ENCODE peak calls at places on chromosomes 11 and 22, in four cellular contexts. G is HepG2, T is H1, H is K562. E is an unnamed sample.

GRCh38 chr11:6127881-6128280 is 20.4 kb downstream of the OR56B4 start:
- DNase-seq in G (no peak), T (no peak), H (no peak), E (peak; percentile 61)

GRCh38 chr22:48901324-48901723 is 926.3 kb downstream of the BRD1 start:
- DNase-seq in G (no peak), T (no peak), H (no peak), E (no peak)

GRCh38 chr22:36927671-36928070 is 14.2 kb downstream of the CSF2RB start:
- DNase-seq in G (no peak), T (no peak), H (no peak), E (no peak)

GRCh38 chr22:20010307-20011122 is 6.1 kb downstream of the ARVCF start:
- DNase-seq in G (peak; percentile 79), T (no peak), H (peak; percentile 71), E (no peak)

GRCh38 chr11:57649826-57650738 is at the start of gene YPEL4:
- DNase-seq in G (no peak), T (no peak), H (peak; percentile 83), E (peak; percentile 67)

GRCh38 chr11:93485983-93486382 is 57.2 kb downstream of the SMCO4 start:
- DNase-seq in G (no peak), T (no peak), H (no peak), E (no peak)

GRCh38 chr22:35580351-35581022 is 36.6 kb downstream of the MB start:
- DNase-seq in G (no peak), T (no peak), H (no peak), E (no peak)

GRCh38 chr11:113840932-113841664 is 34.3 kb downstream of the USP28 start:
- DNase-seq in G (no peak), T (no peak), H (no peak), E (no peak)

GRCh38 chr11:122440783-122441701 is 214.5 kb upstream of the UBASH3B start:
- DNase-seq in G (no peak), T (no peak), H (no peak), E (peak; percentile 15)

GRCh38 chr22:43232445-43232844 is 45.5 kb upstream of the TTLL12 start:
- DNase-seq in G (no peak), T (no peak), H (no peak), E (no peak)

GRCh38 chr22:38267086-38267485 is 5.7 kb downstream of the TMEM184B start:
- DNase-seq in G (no peak), T (no peak), H (peak; percentile 60), E (peak; percentile 52)

GRCh38 chr22:17057959-17058814 is 26.6 kb upstream of the IL17RA start:
- DNase-seq in G (peak; percentile 57), T (peak; percentile 36), H (peak; percentile 75), E (peak; percentile 75)

GRCh38 chr22:27982630-27983180 is 63.6 kb upstream of the PITPNB start:
- DNase-seq in G (no peak), T (no peak), H (no peak), E (no peak)

GRCh38 chr11:1222491-1223345 is at the start of gene MUC5B:
- DNase-seq in G (no peak), T (no peak), H (no peak), E (no peak)

GRCh38 chr11:75499423-75500305 is 26.1 kb downstream of the GDPD5 start:
- DNase-seq in G (no peak), T (no peak), H (peak; percentile 26), E (no peak)

GRCh38 chr11:96257972-96258951 is 84.7 kb downstream of the MAML2 start:
- DNase-seq in G (no peak), T (no peak), H (no peak), E (no peak)

GRCh38 chr11:9574806-9575530 is 1.5 kb downstream of the WEE1 start:
- DNase-seq in G (peak; percentile 82), T (no peak), H (peak; percentile 73), E (peak; percentile 87)

GRCh38 chr11:23555085-23555484 is 694.8 kb upstream of the CCDC179 start:
- DNase-seq in G (no peak), T (no peak), H (no peak), E (peak; percentile 57)

GRCh38 chr11:119416606-119417580 is 6.1 kb downstream of the THY1 start:
- DNase-seq in G (no peak), T (no peak), H (no peak), E (no peak)

GRCh38 chr11:119418759-119419158 is 4.2 kb downstream of the THY1 start:
- DNase-seq in G (no peak), T (no peak), H (no peak), E (no peak)

GRCh38 chr11:119415966-119416365 is 7.0 kb downstream of the THY1 start:
- DNase-seq in G (no peak), T (no peak), H (no peak), E (no peak)

GRCh38 chr11:119419246-119419645 is 3.7 kb downstream of the THY1 start:
- DNase-seq in G (no peak), T (no peak), H (no peak), E (no peak)

DNA sequence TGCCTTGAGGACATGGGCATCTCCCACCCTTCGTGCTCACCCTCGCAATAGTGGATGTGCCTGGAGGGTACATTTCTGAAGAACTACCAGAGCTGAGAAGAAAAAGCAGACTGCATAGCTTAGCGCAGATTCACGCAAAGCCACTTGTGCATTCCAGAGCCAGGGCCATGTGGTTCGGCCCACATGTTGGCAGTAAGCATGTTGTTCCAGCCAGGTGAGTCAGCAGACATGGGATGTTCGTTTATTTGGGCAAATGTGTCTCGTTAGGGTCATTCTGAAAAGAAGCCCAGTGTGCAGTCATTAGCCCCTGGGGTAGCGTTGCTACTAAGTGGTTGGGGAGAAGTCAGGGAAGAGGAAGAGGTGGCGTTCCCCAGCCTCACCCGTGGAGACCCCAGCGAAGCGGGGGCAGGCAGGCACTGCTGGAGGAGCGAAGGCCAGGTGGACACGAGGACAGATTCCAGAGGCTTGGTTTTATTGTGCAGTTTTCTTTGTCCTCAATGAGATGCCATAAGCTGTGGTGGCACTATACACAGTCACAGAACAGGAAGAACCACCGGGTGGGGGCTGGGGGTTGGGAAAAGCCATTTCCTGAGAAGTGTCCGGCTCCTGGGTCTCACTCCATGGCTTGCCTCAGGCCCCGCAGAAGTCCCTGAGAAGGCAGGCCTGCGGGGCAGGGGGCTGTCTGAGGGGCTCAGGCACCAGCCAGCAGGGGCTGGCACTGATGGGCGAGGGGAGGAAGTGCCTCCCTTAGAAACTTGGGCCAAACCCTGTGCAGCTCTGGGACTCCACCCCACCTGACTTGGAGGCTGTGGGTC is 5.0 kb downstream of the THY1 start:
- DNase-seq in G (no peak), T (no peak), H (no peak), E (no peak)
- TF ChIP-seq JUN in G (no peak), T (no peak), H (no peak), E (no peak)

GRCh38 chr11:36389811-36390210 is 93.7 kb downstream of the PRR5L start:
- DNase-seq in G (no peak), T (no peak), H (no peak), E (no peak)
- TF ChIP-seq EZH2 in G (no peak), T (no peak), H (no peak), E (no peak)

DNA sequence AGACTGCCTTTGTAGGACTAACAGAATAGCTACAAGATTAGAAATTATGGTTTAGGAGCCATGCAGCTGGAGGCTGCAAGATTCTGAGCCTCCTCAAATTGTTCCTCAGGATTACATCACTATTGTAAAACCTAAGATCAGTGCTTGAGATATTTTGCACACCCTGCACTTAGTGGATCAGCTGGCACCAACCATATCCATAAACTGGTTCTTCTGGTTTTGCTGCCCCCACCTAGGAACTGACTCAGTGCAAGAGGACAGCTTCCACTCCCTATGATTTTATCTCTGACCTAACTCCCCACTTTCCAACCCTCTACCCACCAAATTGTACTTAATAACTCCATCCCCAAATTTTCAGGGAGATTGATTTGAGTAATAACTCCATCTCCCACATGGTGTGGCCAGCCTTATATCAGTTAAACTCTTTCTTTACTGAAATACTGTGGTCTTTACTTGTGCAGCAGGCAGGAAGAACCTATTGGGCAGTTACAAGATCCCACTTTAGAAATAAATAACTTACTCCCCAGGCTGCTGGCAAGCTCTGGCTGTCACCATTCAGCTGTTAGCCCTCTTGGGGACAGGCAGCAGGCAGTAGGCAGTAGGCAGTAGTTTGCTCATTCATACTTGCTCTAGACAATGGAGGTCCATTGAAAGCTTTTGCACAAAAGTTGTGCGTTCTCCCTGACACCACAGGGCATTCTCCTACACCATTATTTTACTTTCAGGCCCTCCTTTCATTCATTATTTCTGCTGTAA is 119.0 kb downstream of the SLC17A6 start:
- DNase-seq in G (no peak), T (no peak), H (no peak), E (no peak)
- TF ChIP-seq JUN in G (no peak), T (no peak), H (no peak), E (no peak)

DNA sequence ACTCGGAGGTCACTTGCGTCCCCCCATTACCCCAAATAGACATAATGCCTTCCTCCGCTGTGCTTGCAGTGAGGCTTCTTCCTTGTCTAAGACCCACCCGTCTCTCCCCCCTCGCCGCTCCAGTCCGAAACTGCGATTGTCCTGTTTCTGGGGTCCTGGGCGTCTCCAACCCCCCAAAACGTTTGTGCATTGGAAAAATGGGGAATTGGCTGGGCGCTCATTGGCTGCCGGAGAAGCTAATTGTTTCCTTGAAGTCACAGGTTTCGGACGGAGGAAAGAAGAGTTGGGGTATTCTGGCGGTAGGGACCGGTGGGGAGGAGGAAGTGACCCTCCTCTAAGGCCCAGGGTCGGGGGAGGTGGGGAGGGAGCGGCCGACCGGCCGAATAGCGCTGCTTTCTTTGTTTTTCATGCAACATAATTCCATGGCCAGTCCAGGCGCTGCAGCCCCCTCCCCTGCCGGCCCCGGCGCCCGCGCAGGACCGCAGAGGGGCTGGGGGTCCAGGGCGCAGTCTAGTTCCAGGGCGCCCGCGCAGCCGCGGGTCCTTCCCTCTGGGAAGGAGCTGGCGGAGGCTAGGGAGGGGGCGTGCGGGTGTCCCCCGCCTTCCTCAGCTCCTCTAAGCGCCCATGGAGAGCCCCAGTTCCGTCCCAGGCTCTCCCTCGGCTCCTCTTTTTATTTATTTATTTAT is 12.7 kb upstream of the CPT1A start:
- DNase-seq in G (no peak), T (no peak), H (no peak), E (no peak)
- TF ChIP-seq EZH2 in G (no peak), T (peak; percentile 61), H (no peak), E (peak; percentile 23)

GRCh38 chr11:131906963-131907362 is 536.5 kb downstream of the NTM start:
- DNase-seq in G (no peak), T (no peak), H (no peak), E (no peak)
- TF ChIP-seq JUN in G (no peak), T (no peak), H (no peak), E (no peak)

GRCh38 chr11:59172345-59173079 is 580 bp downstream of the DTX4 start:
- DNase-seq in G (peak; percentile 10), T (no peak), H (no peak), E (no peak)
- TF ChIP-seq EZH2 in G (no peak), T (no peak), H (no peak), E (peak; percentile 96)

GRCh38 chr11:69557266-69557665 is 75.8 kb downstream of the LINC01488 start:
- DNase-seq in G (no peak), T (no peak), H (no peak), E (no peak)
- TF ChIP-seq JUN in G (no peak), T (no peak), H (no peak), E (no peak)

DNA sequence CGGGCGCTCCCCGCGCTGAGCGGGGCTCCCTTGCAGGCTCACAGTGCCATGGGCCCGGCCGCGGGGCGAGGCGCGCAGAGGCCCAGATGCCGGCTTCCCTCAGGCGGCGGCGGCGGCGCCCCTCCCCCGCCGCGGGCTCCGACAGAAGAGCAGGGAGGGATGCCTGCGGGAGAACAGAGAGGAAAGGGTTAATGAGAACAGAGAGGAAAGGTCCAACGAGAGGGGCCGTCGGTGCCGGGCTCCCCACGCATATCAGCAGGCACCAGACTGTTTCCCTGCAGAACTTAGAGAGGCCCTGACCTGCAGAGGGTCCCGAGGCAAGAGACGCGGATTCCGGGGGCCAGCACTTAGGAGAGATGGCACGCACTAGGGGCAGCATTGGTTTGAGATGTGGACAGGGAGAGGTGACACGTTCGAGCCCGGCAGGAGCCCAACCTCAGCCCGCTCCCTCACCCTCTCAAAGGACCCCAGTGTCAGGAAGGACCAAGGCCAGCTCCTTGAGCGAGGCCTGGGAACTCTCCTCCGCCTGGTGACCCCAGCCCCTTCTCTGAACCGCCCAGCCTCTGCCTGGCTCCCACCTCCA is 9.1 kb downstream of the NRXN2 start:
- DNase-seq in G (no peak), T (no peak), H (no peak), E (no peak)
- TF ChIP-seq EZH2 in G (no peak), T (no peak), H (no peak), E (peak; percentile 17)